ENCODE peak calls at places on chromosomes 12 and 14, in five cellular contexts. W is suprapubic skin, I is HCT116, Z is breast epithelium, E is HL-60. C is an unnamed sample.

GRCh38 chr14:29846339-29847129 is 81.1 kb downstream of the PRKD1 start:
- DNase-seq in W (no peak), I (no peak), Z (no peak), E (no peak), C (no peak)

GRCh38 chr14:44962573-44963528 is 861 bp downstream of the TOGARAM1 start:
- DNase-seq in Z (peak), E (no peak), W (peak), I (no peak), C (no peak)

GRCh38 chr12:2395352-2395977 is 342.7 kb downstream of the CACNA1C start:
- DNase-seq in E (peak), Z (no peak), I (peak), W (no peak), C (no peak)

GRCh38 chr12:30694971-30695326 is 720 bp downstream of the IPO8 start:
- DNase-seq in E (no peak), W (no peak), Z (peak), I (peak), C (no peak)

GRCh38 chr14:103422981-103423600 is 37.9 kb downstream of the MARK3 start:
- DNase-seq in E (no peak), I (no peak), W (no peak), Z (no peak), C (no peak)

GRCh38 chr14:20493634-20494033 is 11.7 kb upstream of the RNASE10 start:
- DNase-seq in Z (no peak), E (no peak), W (no peak), I (no peak), C (no peak)

GRCh38 chr14:65840118-65840751 is 427.7 kb downstream of the FUT8 start:
- DNase-seq in W (no peak), I (no peak), E (no peak), Z (no peak), C (no peak)

GRCh38 chr12:52032431-52032796 is 18.8 kb upstream of the NR4A1 start:
- DNase-seq in W (no peak), E (no peak), I (no peak), Z (peak), C (no peak)

GRCh38 chr12:132908145-132909029 is 21.0 kb upstream of the CHFR start:
- DNase-seq in E (no peak), Z (peak), I (no peak), W (peak), C (peak)

GRCh38 chr14:91896419-91896818 is 29.1 kb upstream of the TC2N start:
- DNase-seq in Z (no peak), I (no peak), W (no peak), E (no peak), C (no peak)

GRCh38 chr14:72700338-72701231 is 193.3 kb downstream of the DPF3 start:
- DNase-seq in Z (no peak), W (no peak), E (no peak), I (no peak), C (no peak)

GRCh38 chr12:123907021-123907420 is 65.6 kb downstream of the CCDC92 start:
- DNase-seq in E (no peak), I (no peak), W (no peak), Z (no peak), C (no peak)
- H3K4me3 ChIP-seq in E (no peak), I (no peak), W (no peak), Z (no peak), C (no peak)

GRCh38 chr12:124490584-124491305 is 76.7 kb downstream of the NCOR2 start:
- DNase-seq in I (no peak), W (no peak), E (no peak), Z (no peak), C (no peak)
- TF ChIP-seq POLR2AphosphoS5 in I (no peak), W (no peak), E (no peak), Z (no peak), C (no peak)

DNA sequence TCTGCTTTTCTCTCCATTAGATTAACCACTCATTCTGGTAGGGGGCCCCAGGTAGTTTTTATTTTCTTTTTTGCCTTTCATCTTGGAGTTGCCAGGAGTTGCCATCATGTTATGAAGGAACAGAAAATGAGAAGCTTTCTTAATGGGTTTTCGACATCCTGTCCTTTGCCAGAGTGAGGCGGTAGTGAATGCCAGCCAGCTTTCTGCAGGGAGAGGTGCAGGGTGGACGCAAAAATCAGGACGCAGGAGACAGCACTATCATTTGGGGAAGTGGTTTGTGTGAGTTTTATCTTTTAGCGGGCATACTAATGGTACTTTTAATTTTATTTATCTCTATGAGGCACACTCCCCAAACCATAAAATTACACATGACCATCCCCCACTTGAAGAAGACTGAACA is 1.7 kb downstream of the RASSF8 start:
- DNase-seq in Z (no peak), E (no peak), W (no peak), I (no peak), C (no peak)
- H3K4me3 ChIP-seq in Z (peak), E (no peak), W (peak), I (no peak), C (no peak)

GRCh38 chr12:62533755-62534107 is 67.1 kb downstream of the MON2 start:
- DNase-seq in Z (no peak), E (no peak), W (no peak), I (no peak), C (no peak)

GRCh38 chr12:62533087-62533754 is 66.6 kb downstream of the MON2 start:
- DNase-seq in I (no peak), Z (no peak), E (no peak), W (no peak), C (no peak)

GRCh38 chr12:62540354-62540753 is 73.7 kb downstream of the MON2 start:
- DNase-seq in W (no peak), I (no peak), E (no peak), Z (no peak), C (no peak)

GRCh38 chr12:62536546-62536945 is 69.9 kb downstream of the MON2 start:
- DNase-seq in Z (no peak), I (no peak), W (no peak), E (no peak), C (no peak)

GRCh38 chr12:62537544-62537943 is 70.9 kb downstream of the MON2 start:
- DNase-seq in Z (no peak), I (no peak), W (peak), E (no peak), C (no peak)
- TF ChIP-seq POLR2AphosphoS5 in Z (no peak), I (no peak), W (no peak), E (no peak), C (no peak)

DNA sequence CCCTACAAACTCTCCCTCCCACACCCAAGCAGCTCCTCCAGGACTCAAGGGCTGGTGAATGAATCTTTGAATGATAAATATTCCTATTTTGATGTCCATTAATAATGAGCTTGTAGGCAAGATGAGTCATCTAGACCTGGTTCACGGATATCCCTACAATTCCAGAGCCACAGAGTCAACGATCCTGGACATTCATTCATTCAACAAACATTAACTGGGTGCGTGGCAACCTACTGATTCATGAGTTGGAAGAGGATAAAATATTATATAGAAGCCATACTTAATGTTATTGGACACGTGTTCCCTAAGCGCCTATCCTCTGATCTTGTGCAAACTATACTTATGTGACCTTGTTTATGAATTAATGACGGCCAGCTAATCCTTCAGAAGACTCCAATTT is 420 bp upstream of the OTUB2 start:
- DNase-seq in Z (no peak), I (no peak), W (no peak), E (no peak), C (no peak)
- H3K4me3 ChIP-seq in Z (peak), I (peak), W (peak), E (no peak), C (peak)

GRCh38 chr12:26832817-26833691 is at the start of gene ITPR2:
- DNase-seq in Z (peak), E (peak), I (peak), W (peak), C (no peak)
- TF ChIP-seq POLR2AphosphoS5 in Z (peak), E (peak), I (peak), W (peak), C (no peak)

GRCh38 chr12:110088936-110089335 is 35.2 kb upstream of the IFT81 start:
- DNase-seq in W (no peak), I (no peak), E (no peak), Z (no peak), C (no peak)
- H3K4me3 ChIP-seq in W (no peak), I (no peak), E (no peak), Z (no peak), C (no peak)

GRCh38 chr14:93319958-93320357 is 12.9 kb downstream of the BTBD7 start:
- DNase-seq in E (no peak), Z (no peak), W (no peak), I (no peak), C (no peak)
- TF ChIP-seq POLR2AphosphoS5 in E (no peak), Z (no peak), W (no peak), I (no peak), C (no peak)

GRCh38 chr14:99728981-99729451 is 44.9 kb downstream of the CYP46A1 start:
- DNase-seq in Z (peak), I (no peak), W (peak), E (no peak), C (no peak)

GRCh38 chr14:99728231-99728920 is 44.3 kb downstream of the CYP46A1 start:
- DNase-seq in W (peak), I (no peak), Z (peak), E (no peak), C (no peak)

GRCh38 chr14:99730876-99731351 is 46.8 kb downstream of the CYP46A1 start:
- DNase-seq in I (no peak), E (no peak), Z (peak), W (peak), C (no peak)

GRCh38 chr14:99731536-99732435 is 47.7 kb downstream of the CYP46A1 start:
- DNase-seq in W (peak), E (no peak), I (no peak), Z (peak), C (no peak)

DNA sequence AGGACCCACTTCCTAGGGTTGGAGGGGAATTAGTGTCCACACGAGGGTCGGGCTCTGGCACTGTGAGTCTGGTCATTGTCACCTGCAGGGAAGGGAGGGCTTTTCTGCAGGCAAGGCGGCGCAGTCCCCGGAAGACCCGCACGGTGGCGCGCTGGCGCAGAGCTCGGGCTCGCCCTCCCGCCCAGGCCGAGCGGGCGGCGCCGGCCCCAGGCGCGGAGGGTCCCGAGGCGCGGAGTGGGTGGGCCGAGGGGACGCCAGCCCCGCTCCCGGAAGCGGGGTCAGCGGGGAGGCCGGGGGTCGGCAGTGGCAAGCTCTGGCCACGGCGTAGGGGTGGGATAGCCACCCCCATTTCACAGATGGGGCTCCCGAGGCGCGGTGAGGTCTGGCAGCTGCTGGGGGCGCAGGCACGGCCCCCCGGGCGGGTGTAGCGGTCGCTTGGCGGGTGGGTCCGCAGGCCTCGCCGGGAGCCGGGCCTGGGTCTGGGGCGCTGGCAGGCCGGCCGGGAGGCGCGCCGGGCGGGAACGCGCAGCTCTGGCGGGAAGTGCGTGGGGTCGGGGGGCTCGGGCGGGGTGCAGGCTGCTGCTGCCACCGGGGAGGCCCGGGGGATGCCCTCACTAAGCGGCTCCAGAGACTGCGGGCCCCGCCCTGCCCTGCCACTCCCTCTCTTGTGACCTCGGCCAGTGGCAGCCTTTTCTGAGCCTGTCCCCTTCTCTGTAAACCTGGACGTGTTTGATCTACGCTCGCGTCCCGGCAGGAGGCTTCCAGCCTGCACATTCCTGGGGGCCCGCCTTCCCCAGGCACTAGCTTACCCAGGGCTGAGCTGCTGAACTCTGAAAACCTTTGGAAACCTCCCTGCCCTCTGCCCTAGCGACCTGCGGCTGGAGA is 46.1 kb downstream of the CYP46A1 start:
- DNase-seq in I (no peak), E (peak), Z (peak), W (peak), C (no peak)
- H3K4me3 ChIP-seq in I (peak), E (peak), Z (peak), W (peak), C (peak)

GRCh38 chr14:61326149-61326548 is 4.8 kb downstream of the PRKCH start:
- DNase-seq in E (no peak), W (no peak), I (no peak), Z (no peak), C (no peak)

GRCh38 chr14:61328629-61329262 is 7.4 kb downstream of the PRKCH start:
- DNase-seq in I (no peak), W (no peak), Z (no peak), E (no peak), C (no peak)

GRCh38 chr14:61323970-61324369 is 2.6 kb downstream of the PRKCH start:
- DNase-seq in Z (no peak), W (no peak), E (no peak), I (no peak), C (no peak)

GRCh38 chr14:61329478-61330051 is 8.2 kb downstream of the PRKCH start:
- DNase-seq in Z (no peak), W (no peak), E (no peak), I (no peak), C (no peak)

DNA sequence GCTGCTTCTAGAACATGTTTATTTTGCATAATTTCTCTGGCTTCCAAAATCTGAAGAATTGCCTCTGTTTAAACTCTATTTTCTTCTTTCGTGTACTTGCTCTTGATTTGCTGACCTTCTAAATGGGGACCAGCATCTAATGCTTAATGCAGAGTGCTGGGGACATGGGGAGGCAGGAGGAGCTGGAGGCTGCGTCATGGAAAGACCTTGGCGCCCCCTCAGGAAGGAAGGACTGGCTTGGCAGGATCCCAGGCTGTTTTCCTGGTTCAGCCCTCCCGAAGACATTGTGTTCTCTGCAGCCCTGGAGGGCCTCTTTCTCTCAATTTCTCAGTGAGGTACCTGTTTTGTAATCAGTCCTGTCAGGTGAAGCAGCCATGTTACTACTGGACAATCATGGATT is 5.5 kb downstream of the PRKCH start:
- DNase-seq in Z (peak), E (no peak), W (no peak), I (no peak), C (no peak)
- TF ChIP-seq POLR2AphosphoS5 in Z (peak), E (no peak), W (peak), I (no peak), C (no peak)